ENCODE peak calls at places on chromosomes 6 and 20, in eight cellular contexts. One of them, this sample, is unnamed.

GRCh38 chr20:15867899-15868298 is 705.3 kb downstream of the KIF16B start:
- DNase-seq in ACHN: no peak
- DNase-seq in heart right ventricle: no peak
- DNase-seq in NCI-H1105 treated with DMSO at 0.1 percent for 48 hours: no peak
- DNase-seq in NCI-H1930: no peak
- DNase-seq in stimulated activated CD4-positive, alpha-beta T cell treated with anti-CD3 and anti-CD28 coated beads, Interleukin-1b, Interleukin-23, amount 100 ng/mL, for 1 hour: no peak
- DNase-seq in cardiac septum: no peak
- DNase-seq in GM23338: peak; percentile 27
- DNase-seq in this sample: no peak

GRCh38 chr6:70651326-70651905 is 16.3 kb upstream of the SMAP1 start:
- DNase-seq in ACHN: no peak
- DNase-seq in heart right ventricle: no peak
- DNase-seq in NCI-H1105 treated with DMSO at 0.1 percent for 48 hours: no peak
- DNase-seq in NCI-H1930: no peak
- DNase-seq in stimulated activated CD4-positive, alpha-beta T cell treated with anti-CD3 and anti-CD28 coated beads, Interleukin-1b, Interleukin-23, amount 100 ng/mL, for 1 hour: no peak
- DNase-seq in cardiac septum: no peak
- DNase-seq in GM23338: no peak
- DNase-seq in this sample: no peak

GRCh38 chr6:259901-260508 is 32.3 kb upstream of the DUSP22 start:
- DNase-seq in ACHN: no peak
- DNase-seq in heart right ventricle: no peak
- DNase-seq in NCI-H1105 treated with DMSO at 0.1 percent for 48 hours: no peak
- DNase-seq in NCI-H1930: no peak
- DNase-seq in stimulated activated CD4-positive, alpha-beta T cell treated with anti-CD3 and anti-CD28 coated beads, Interleukin-1b, Interleukin-23, amount 100 ng/mL, for 1 hour: no peak
- DNase-seq in cardiac septum: no peak
- DNase-seq in GM23338: no peak
- DNase-seq in this sample: no peak

GRCh38 chr6:32700391-32701040 is 34.1 kb upstream of the HLA-DQB1 start:
- DNase-seq in ACHN: peak; percentile 47
- DNase-seq in heart right ventricle: peak; percentile 58
- DNase-seq in NCI-H1105 treated with DMSO at 0.1 percent for 48 hours: peak; percentile 59
- DNase-seq in NCI-H1930: peak; percentile 51
- DNase-seq in stimulated activated CD4-positive, alpha-beta T cell treated with anti-CD3 and anti-CD28 coated beads, Interleukin-1b, Interleukin-23, amount 100 ng/mL, for 1 hour: no peak
- DNase-seq in cardiac septum: no peak
- DNase-seq in GM23338: peak; percentile 84
- DNase-seq in this sample: peak; percentile 77

GRCh38 chr20:591941-592340 is 18.2 kb downstream of the TCF15 start:
- DNase-seq in ACHN: no peak
- DNase-seq in heart right ventricle: no peak
- DNase-seq in NCI-H1105 treated with DMSO at 0.1 percent for 48 hours: no peak
- DNase-seq in NCI-H1930: no peak
- DNase-seq in stimulated activated CD4-positive, alpha-beta T cell treated with anti-CD3 and anti-CD28 coated beads, Interleukin-1b, Interleukin-23, amount 100 ng/mL, for 1 hour: no peak
- DNase-seq in cardiac septum: no peak
- DNase-seq in GM23338: no peak
- DNase-seq in this sample: no peak

GRCh38 chr6:11770546-11771466 is 7.8 kb downstream of the ADTRP start:
- DNase-seq in ACHN: peak; percentile 96
- DNase-seq in heart right ventricle: peak; percentile 88
- DNase-seq in NCI-H1105 treated with DMSO at 0.1 percent for 48 hours: no peak
- DNase-seq in NCI-H1930: no peak
- DNase-seq in stimulated activated CD4-positive, alpha-beta T cell treated with anti-CD3 and anti-CD28 coated beads, Interleukin-1b, Interleukin-23, amount 100 ng/mL, for 1 hour: no peak
- DNase-seq in cardiac septum: peak; percentile 91
- DNase-seq in GM23338: peak; percentile 35
- DNase-seq in this sample: peak; percentile 16

GRCh38 chr6:83815631-83816030 is 37.5 kb upstream of the RIPPLY2 start:
- DNase-seq in ACHN: peak; percentile 6
- DNase-seq in heart right ventricle: no peak
- DNase-seq in NCI-H1105 treated with DMSO at 0.1 percent for 48 hours: no peak
- DNase-seq in NCI-H1930: no peak
- DNase-seq in stimulated activated CD4-positive, alpha-beta T cell treated with anti-CD3 and anti-CD28 coated beads, Interleukin-1b, Interleukin-23, amount 100 ng/mL, for 1 hour: no peak
- DNase-seq in cardiac septum: no peak
- DNase-seq in GM23338: no peak
- DNase-seq in this sample: no peak

GRCh38 chr6:148776321-148776966 is 29.6 kb downstream of the UST start:
- DNase-seq in ACHN: peak; percentile 62
- DNase-seq in heart right ventricle: no peak
- DNase-seq in NCI-H1105 treated with DMSO at 0.1 percent for 48 hours: no peak
- DNase-seq in NCI-H1930: no peak
- DNase-seq in stimulated activated CD4-positive, alpha-beta T cell treated with anti-CD3 and anti-CD28 coated beads, Interleukin-1b, Interleukin-23, amount 100 ng/mL, for 1 hour: no peak
- DNase-seq in cardiac septum: no peak
- DNase-seq in GM23338: no peak
- DNase-seq in this sample: no peak

GRCh38 chr20:36845288-36845969 is 30.5 kb upstream of the TLDC2 start:
- DNase-seq in ACHN: no peak
- DNase-seq in heart right ventricle: no peak
- DNase-seq in NCI-H1105 treated with DMSO at 0.1 percent for 48 hours: no peak
- DNase-seq in NCI-H1930: no peak
- DNase-seq in stimulated activated CD4-positive, alpha-beta T cell treated with anti-CD3 and anti-CD28 coated beads, Interleukin-1b, Interleukin-23, amount 100 ng/mL, for 1 hour: no peak
- DNase-seq in cardiac septum: no peak
- DNase-seq in GM23338: no peak
- DNase-seq in this sample: peak; percentile 32

GRCh38 chr20:50519036-50519780 is 9.0 kb downstream of the PTPN1 start:
- DNase-seq in ACHN: no peak
- DNase-seq in heart right ventricle: no peak
- DNase-seq in NCI-H1105 treated with DMSO at 0.1 percent for 48 hours: no peak
- DNase-seq in NCI-H1930: no peak
- DNase-seq in stimulated activated CD4-positive, alpha-beta T cell treated with anti-CD3 and anti-CD28 coated beads, Interleukin-1b, Interleukin-23, amount 100 ng/mL, for 1 hour: no peak
- DNase-seq in cardiac septum: no peak
- DNase-seq in GM23338: no peak
- DNase-seq in this sample: no peak

GRCh38 chr6:19578489-19578888 is 258.7 kb upstream of the ID4 start:
- DNase-seq in ACHN: no peak
- DNase-seq in heart right ventricle: no peak
- DNase-seq in NCI-H1105 treated with DMSO at 0.1 percent for 48 hours: no peak
- DNase-seq in NCI-H1930: no peak
- DNase-seq in stimulated activated CD4-positive, alpha-beta T cell treated with anti-CD3 and anti-CD28 coated beads, Interleukin-1b, Interleukin-23, amount 100 ng/mL, for 1 hour: no peak
- DNase-seq in cardiac septum: no peak
- DNase-seq in GM23338: no peak
- DNase-seq in this sample: no peak

GRCh38 chr6:10177703-10178102 is 237.2 kb downstream of the TFAP2A start:
- DNase-seq in ACHN: peak; percentile 72
- DNase-seq in heart right ventricle: no peak
- DNase-seq in NCI-H1105 treated with DMSO at 0.1 percent for 48 hours: no peak
- DNase-seq in NCI-H1930: no peak
- DNase-seq in stimulated activated CD4-positive, alpha-beta T cell treated with anti-CD3 and anti-CD28 coated beads, Interleukin-1b, Interleukin-23, amount 100 ng/mL, for 1 hour: no peak
- DNase-seq in cardiac septum: no peak
- DNase-seq in GM23338: no peak
- DNase-seq in this sample: no peak

This sample was measured in neural progenitor cell.